ENCODE peak calls at places on chromosomes 12 and 14, in seven cellular contexts. I, Y, N, L, V, F and K are unnamed samples.

GRCh38 chr12:46920503-46920902 is 94.7 kb upstream of the SLC38A4 start:
- DNase-seq in F (no peak), V (no peak), N (no peak), Y (no peak), I (no peak), L (no peak), K (no peak)

GRCh38 chr12:111121840-111122239 is 201.5 kb upstream of the MYL2 start:
- DNase-seq in I (no peak), V (no peak), Y (no peak), L (no peak), F (no peak), N (no peak), K (no peak)

GRCh38 chr14:92323031-92323915 is at the start of gene SLC24A4:
- DNase-seq in N (no peak), V (no peak), L (no peak), I (no peak), F (no peak), Y (no peak), K (no peak)

GRCh38 chr12:62191747-62192485 is 68.3 kb upstream of the USP15 start:
- DNase-seq in L (no peak), N (no peak), F (no peak), I (no peak), V (no peak), Y (no peak), K (no peak)

GRCh38 chr12:19779393-19780056 is 340.2 kb downstream of the AEBP2 start:
- DNase-seq in Y (no peak), F (no peak), I (no peak), N (no peak), V (no peak), L (no peak), K (no peak)

GRCh38 chr14:83632375-83632774 is 1897.6 kb upstream of the FLRT2 start:
- DNase-seq in I (no peak), Y (no peak), L (no peak), N (no peak), F (no peak), V (no peak), K (peak)

GRCh38 chr12:120468271-120468845 is 1.2 kb downstream of the SRSF9 start:
- DNase-seq in Y (peak), V (peak), N (peak), I (no peak), L (no peak), F (no peak), K (no peak)

GRCh38 chr12:120263725-120264040 is 1.8 kb downstream of the PXN start:
- DNase-seq in V (no peak), F (no peak), Y (no peak), I (no peak), L (no peak), N (no peak), K (no peak)

DNA sequence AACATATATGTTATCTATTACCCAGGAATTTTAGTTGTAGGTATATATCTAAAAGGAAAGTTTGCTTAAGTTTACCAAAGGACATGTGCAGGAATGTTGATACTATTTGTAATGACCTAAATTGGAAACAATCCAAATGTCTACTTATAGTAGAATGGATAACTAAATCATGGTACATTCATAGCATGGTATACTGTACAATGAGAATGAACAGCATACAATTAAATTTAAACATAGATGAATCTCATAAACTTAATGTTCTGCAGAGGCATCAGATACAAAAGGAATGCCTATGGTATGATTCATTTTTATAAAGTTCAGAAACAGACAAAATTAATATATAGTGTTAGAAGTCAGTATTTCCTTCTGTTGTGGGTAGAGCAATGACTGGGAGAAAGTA is 135.4 kb downstream of the GPHN start:
- DNase-seq in N (no peak), L (no peak), I (no peak), V (no peak), Y (no peak), F (no peak), K (no peak)
- TF ChIP-seq POLR2AphosphoS5 in N (no peak), L (no peak), I (no peak), V (no peak), Y (no peak), F (no peak), K (no peak)

DNA sequence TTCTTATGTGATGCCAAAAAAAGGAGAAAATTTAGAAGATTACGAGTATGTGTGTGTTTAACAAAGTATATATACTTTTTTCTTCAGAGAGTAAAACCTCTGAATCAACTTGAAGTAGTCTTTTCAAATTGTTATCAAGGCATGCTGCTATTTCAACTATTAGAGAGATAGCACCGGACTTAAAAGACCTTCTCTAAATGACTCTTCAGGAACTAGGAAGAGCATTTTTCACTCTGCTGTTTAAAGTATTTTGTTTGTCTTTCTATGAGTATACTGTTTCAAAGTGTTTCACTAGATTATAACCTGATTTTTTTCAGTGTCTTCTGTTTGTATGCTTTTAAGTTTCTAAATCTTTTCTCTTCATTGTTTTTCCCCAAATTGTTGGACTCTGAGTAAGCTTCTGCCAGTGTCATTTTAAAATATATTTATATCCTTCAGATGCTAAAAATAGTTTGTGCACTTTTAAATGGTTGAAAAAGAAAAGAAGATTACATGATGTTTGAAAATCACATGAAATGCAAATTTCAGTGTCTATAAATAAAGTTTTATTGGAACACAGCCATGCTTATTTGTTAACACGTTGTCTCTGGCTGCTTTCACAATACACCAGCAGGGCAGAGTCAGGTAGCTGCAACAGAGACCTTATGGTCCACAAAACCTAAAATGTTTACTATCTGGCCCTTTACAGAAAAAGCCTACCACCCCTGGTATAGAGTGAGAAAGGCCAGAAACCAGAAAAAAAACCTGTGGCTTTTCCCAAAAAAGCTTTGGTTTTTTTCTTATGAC is 21.3 kb downstream of the CRADD start:
- DNase-seq in N (no peak), I (no peak), F (no peak), V (no peak), L (no peak), Y (peak), K (no peak)
- H3K27ac ChIP-seq in N (no peak), I (no peak), F (no peak), V (peak), L (no peak), Y (peak), K (no peak)

DNA sequence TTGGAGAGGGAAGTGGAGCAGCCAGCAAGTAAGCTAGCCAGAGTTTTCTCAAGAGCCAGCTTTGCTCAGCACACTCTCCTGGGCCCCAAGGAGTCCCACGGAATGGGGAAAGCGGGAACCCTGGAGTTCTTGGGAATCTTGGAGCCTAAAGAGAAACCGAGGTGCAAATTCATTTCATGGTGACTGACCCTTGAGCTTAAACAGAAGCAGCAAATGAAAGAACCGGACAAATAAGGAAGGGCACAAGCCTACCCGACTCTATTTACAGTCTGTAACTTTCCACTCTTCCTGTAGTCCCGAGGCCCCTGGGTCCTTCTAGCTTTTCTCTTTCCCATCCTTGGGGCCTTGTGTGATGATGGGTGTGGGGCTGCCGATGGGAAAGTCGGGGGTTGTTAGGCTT is 18.1 kb upstream of the TIGAR start:
- DNase-seq in Y (peak), F (no peak), N (no peak), V (no peak), L (no peak), I (no peak), K (no peak)
- TF ChIP-seq POLR2AphosphoS5 in Y (peak), F (no peak), N (no peak), V (no peak), L (no peak), I (no peak), K (no peak)

GRCh38 chr12:132454154-132454948 is 35.6 kb upstream of the FBRSL1 start:
- DNase-seq in Y (no peak), L (no peak), I (no peak), V (no peak), F (no peak), N (no peak), K (no peak)
- H3K27ac ChIP-seq in Y (no peak), L (peak), I (no peak), V (no peak), F (no peak), N (no peak), K (no peak)

GRCh38 chr14:100440207-100440631 is 117.1 kb downstream of the SLC25A47 start:
- DNase-seq in L (peak), Y (peak), N (peak), V (peak), I (no peak), F (peak), K (no peak)
- TF ChIP-seq POLR2AphosphoS5 in L (no peak), Y (no peak), N (no peak), V (no peak), I (no peak), F (peak), K (no peak)

GRCh38 chr14:74985806-74986205 is 16.9 kb upstream of the EIF2B2 start:
- DNase-seq in F (no peak), I (no peak), Y (no peak), L (no peak), V (no peak), N (no peak), K (no peak)
- H3K27ac ChIP-seq in F (no peak), I (no peak), Y (no peak), L (no peak), V (no peak), N (no peak), K (no peak)

DNA sequence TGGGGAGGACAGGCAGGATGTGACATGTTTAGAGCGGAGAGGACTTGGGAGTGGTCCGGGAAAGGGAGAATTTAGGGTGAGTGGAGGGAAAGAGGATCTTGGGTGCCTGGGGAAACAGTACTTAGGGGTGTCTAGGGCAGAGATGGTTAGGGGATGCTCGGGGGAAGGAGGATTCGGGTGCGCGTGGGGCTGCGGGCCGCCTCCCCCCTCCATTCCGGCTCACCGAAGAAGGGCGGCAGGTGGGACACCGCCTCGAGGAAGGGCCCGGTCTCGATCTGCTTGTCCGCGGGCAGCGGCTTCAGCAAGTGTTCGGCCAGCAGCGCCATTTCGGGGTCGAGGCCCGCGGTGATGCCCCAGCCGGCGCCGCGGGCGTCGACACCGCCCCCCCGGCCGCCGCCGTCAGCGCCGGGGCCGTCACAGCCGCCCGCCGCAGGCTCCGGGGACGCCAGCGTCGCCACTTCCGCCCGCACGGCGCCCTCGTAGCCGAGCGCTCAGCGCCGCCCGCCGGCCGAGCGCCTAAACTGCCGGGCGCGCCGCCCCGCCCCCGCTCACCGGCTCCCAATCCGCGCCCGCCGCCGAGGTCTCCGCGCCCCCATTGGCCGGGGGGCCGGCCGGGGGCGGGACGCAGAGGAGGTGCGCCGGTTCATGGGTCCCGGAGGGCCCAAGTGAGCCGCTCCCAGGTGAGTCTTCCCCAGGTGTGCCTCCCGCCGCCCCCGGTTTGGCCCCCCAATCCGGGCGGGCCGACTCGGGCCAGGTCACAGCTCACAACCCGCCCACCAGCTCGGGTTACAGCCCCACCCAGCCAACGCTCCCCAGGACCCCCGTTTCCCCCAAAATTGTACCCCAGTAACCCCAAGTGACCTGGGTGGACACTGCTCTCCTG is at the start of gene GLTP:
- DNase-seq in V (peak), F (peak), N (peak), Y (peak), I (peak), L (no peak), K (no peak)
- TF ChIP-seq POLR2AphosphoS5 in V (no peak), F (no peak), N (no peak), Y (no peak), I (peak), L (peak), K (no peak)